ENCODE peak calls at places on chromosomes 11 and 22, in four cellular contexts. C is tibial artery; I is activated CD8-positive, alpha-beta T cell treated with anti-CD3 and anti-CD28 coated beads, Interleukin-2, amount 10 ng/mL, durations not matched to agents 7 days and 5 days; Y is activated T-cell treated with anti-CD3 and anti-CD28 coated beads, Interleukin-2, amount 50 U/mL, for 48 hours. F is an unnamed sample.

GRCh38 chr11:57256119-57256518 is 19.1 kb upstream of the APLNR start:
- DNase-seq in Y (no peak), C (no peak), I (no peak), F (no peak)

GRCh38 chr11:58845342-58845741 is 838 bp upstream of the GLYATL2 start:
- DNase-seq in C (no peak), Y (no peak), I (no peak), F (no peak)

GRCh38 chr11:2414616-2415015 is 14.1 kb downstream of the TSSC4 start:
- DNase-seq in I (no peak), Y (no peak), C (no peak), F (no peak)

GRCh38 chr22:21712751-21713427 is 22.7 kb downstream of the YPEL1 start:
- DNase-seq in Y (peak), C (peak), I (peak), F (peak)

GRCh38 chr22:26585104-26585790 is 4.7 kb downstream of the TPST2 start:
- DNase-seq in C (peak), I (peak), Y (no peak), F (peak)

GRCh38 chr11:76790251-76790650 is 7.1 kb downstream of the TSKU start:
- DNase-seq in I (no peak), C (peak), Y (no peak), F (no peak)

GRCh38 chr11:14015711-14016110 is 53.2 kb downstream of the SPON1 start:
- DNase-seq in I (no peak), C (no peak), Y (no peak), F (no peak)

GRCh38 chr11:120131941-120132644 is 5.8 kb downstream of the TRIM29 start:
- DNase-seq in Y (no peak), C (peak), I (no peak), F (no peak)

GRCh38 chr22:19174106-19175025 is 4.2 kb downstream of the SLC25A1 start:
- DNase-seq in I (no peak), C (no peak), Y (no peak), F (no peak)

GRCh38 chr11:3130269-3131071 is 34.6 kb downstream of the OSBPL5 start:
- DNase-seq in I (no peak), Y (no peak), C (no peak), F (no peak)

GRCh38 chr11:87366766-87367405 is 329.2 kb downstream of the TMEM135 start:
- DNase-seq in I (no peak), C (no peak), Y (no peak), F (no peak)

GRCh38 chr11:27950339-27950738 is 157.6 kb downstream of the KIF18A start:
- DNase-seq in Y (no peak), C (no peak), I (no peak), F (no peak)

GRCh38 chr11:120001161-120002135 is 136.5 kb downstream of the TRIM29 start:
- DNase-seq in I (no peak), Y (no peak), C (no peak), F (peak)

F was measured in DND-41.